ENCODE peak calls at places on chromosomes 3 and 15, in ten cellular contexts. One of them, this sample, is unnamed.

GRCh38 chr15:46280753-46281521 is 646.1 kb downstream of the SQOR start:
- DNase-seq in CD4-positive, alpha-beta T cell: no peak
- DNase-seq in G401: peak
- DNase-seq in right lobe of liver: no peak
- DNase-seq in NCI-H2029 treated with DMSO at 0.1 percent for 48 hours: no peak
- DNase-seq in AML-193: peak
- DNase-seq in stimulated activated naive CD8-positive, alpha-beta T cell treated with anti-CD3 and anti-CD28 coated beads, Interleukin-15, amount 100 ng/mL, for 72 hours: no peak
- DNase-seq in bronchial epithelial cell: peak
- DNase-seq in A549: no peak
- DNase-seq in body of pancreas: no peak
- DNase-seq in this sample: no peak

GRCh38 chr3:47961815-47962606 is 54.2 kb downstream of the MAP4 start:
- DNase-seq in body of pancreas: peak
- DNase-seq in CD4-positive, alpha-beta T cell: peak
- DNase-seq in G401: no peak
- DNase-seq in stimulated activated naive CD8-positive, alpha-beta T cell treated with anti-CD3 and anti-CD28 coated beads, Interleukin-15, amount 100 ng/mL, for 72 hours: no peak
- DNase-seq in NCI-H2029 treated with DMSO at 0.1 percent for 48 hours: no peak
- DNase-seq in right lobe of liver: no peak
- DNase-seq in A549: no peak
- DNase-seq in AML-193: no peak
- DNase-seq in bronchial epithelial cell: peak
- DNase-seq in this sample: peak

GRCh38 chr3:31704651-31705179 is 172.0 kb downstream of the STT3B start:
- DNase-seq in bronchial epithelial cell: peak
- DNase-seq in right lobe of liver: peak
- DNase-seq in G401: no peak
- DNase-seq in CD4-positive, alpha-beta T cell: no peak
- DNase-seq in stimulated activated naive CD8-positive, alpha-beta T cell treated with anti-CD3 and anti-CD28 coated beads, Interleukin-15, amount 100 ng/mL, for 72 hours: peak
- DNase-seq in A549: peak
- DNase-seq in NCI-H2029 treated with DMSO at 0.1 percent for 48 hours: peak
- DNase-seq in AML-193: no peak
- DNase-seq in body of pancreas: peak
- DNase-seq in this sample: no peak

GRCh38 chr3:143855183-143855582 is 6.9 kb upstream of the SLC9A9 start:
- DNase-seq in stimulated activated naive CD8-positive, alpha-beta T cell treated with anti-CD3 and anti-CD28 coated beads, Interleukin-15, amount 100 ng/mL, for 72 hours: no peak
- DNase-seq in G401: no peak
- DNase-seq in body of pancreas: no peak
- DNase-seq in bronchial epithelial cell: no peak
- DNase-seq in NCI-H2029 treated with DMSO at 0.1 percent for 48 hours: no peak
- DNase-seq in right lobe of liver: no peak
- DNase-seq in AML-193: no peak
- DNase-seq in CD4-positive, alpha-beta T cell: peak
- DNase-seq in A549: no peak
- DNase-seq in this sample: peak

GRCh38 chr3:102036015-102036414 is 186.7 kb downstream of the NFKBIZ start:
- DNase-seq in G401: no peak
- DNase-seq in AML-193: no peak
- DNase-seq in NCI-H2029 treated with DMSO at 0.1 percent for 48 hours: no peak
- DNase-seq in bronchial epithelial cell: no peak
- DNase-seq in A549: no peak
- DNase-seq in right lobe of liver: no peak
- DNase-seq in stimulated activated naive CD8-positive, alpha-beta T cell treated with anti-CD3 and anti-CD28 coated beads, Interleukin-15, amount 100 ng/mL, for 72 hours: no peak
- DNase-seq in CD4-positive, alpha-beta T cell: no peak
- DNase-seq in body of pancreas: no peak
- DNase-seq in this sample: no peak

GRCh38 chr15:79923068-79923514 is 26.3 kb upstream of the MTHFS start:
- DNase-seq in bronchial epithelial cell: peak
- DNase-seq in NCI-H2029 treated with DMSO at 0.1 percent for 48 hours: no peak
- DNase-seq in body of pancreas: peak
- DNase-seq in A549: peak
- DNase-seq in AML-193: peak
- DNase-seq in CD4-positive, alpha-beta T cell: peak
- DNase-seq in stimulated activated naive CD8-positive, alpha-beta T cell treated with anti-CD3 and anti-CD28 coated beads, Interleukin-15, amount 100 ng/mL, for 72 hours: peak
- DNase-seq in G401: peak
- DNase-seq in right lobe of liver: peak
- DNase-seq in this sample: peak

GRCh38 chr3:94336076-94336741 is 273.3 kb downstream of the NSUN3 start:
- DNase-seq in NCI-H2029 treated with DMSO at 0.1 percent for 48 hours: no peak
- DNase-seq in right lobe of liver: no peak
- DNase-seq in G401: peak
- DNase-seq in CD4-positive, alpha-beta T cell: no peak
- DNase-seq in bronchial epithelial cell: peak
- DNase-seq in AML-193: peak
- DNase-seq in A549: peak
- DNase-seq in body of pancreas: no peak
- DNase-seq in stimulated activated naive CD8-positive, alpha-beta T cell treated with anti-CD3 and anti-CD28 coated beads, Interleukin-15, amount 100 ng/mL, for 72 hours: no peak
- DNase-seq in this sample: no peak

GRCh38 chr15:41554915-41555314 is 4.1 kb upstream of the TYRO3 start:
- DNase-seq in NCI-H2029 treated with DMSO at 0.1 percent for 48 hours: no peak
- DNase-seq in G401: no peak
- DNase-seq in A549: no peak
- DNase-seq in AML-193: no peak
- DNase-seq in right lobe of liver: no peak
- DNase-seq in body of pancreas: no peak
- DNase-seq in CD4-positive, alpha-beta T cell: no peak
- DNase-seq in bronchial epithelial cell: no peak
- DNase-seq in stimulated activated naive CD8-positive, alpha-beta T cell treated with anti-CD3 and anti-CD28 coated beads, Interleukin-15, amount 100 ng/mL, for 72 hours: no peak
- DNase-seq in this sample: no peak

This sample was measured in T-cell.